ENCODE peak calls at places on chromosome 9, in four cellular contexts. E is HFFc6, D is mesothelial cell of epicardium, K is GM13977. H is an unnamed sample.
A peak's percentile ranks its signal among the peaks of the same experiment; 100 is the strongest.

GRCh38 chr9:96062854-96063253 is 187.4 kb downstream of the ERCC6L2 start:
- DNase-seq in K (no peak), E (no peak), D (no peak), H (no peak)

GRCh38 chr9:112080831-112081542 is 94.1 kb downstream of the SUSD1 start:
- DNase-seq in K (no peak), E (no peak), D (no peak), H (no peak)

GRCh38 chr9:106717686-106718085 is 145.3 kb upstream of the ZNF462 start:
- DNase-seq in D (no peak), K (no peak), E (no peak), H (no peak)

GRCh38 chr9:93582115-93582514 is 5.7 kb downstream of the PHF2 start:
- DNase-seq in D (peak; percentile 10), K (no peak), E (no peak), H (no peak)

GRCh38 chr9:122354536-122355199 is 16.2 kb upstream of the PTGS1 start:
- DNase-seq in D (no peak), K (no peak), E (no peak), H (no peak)

GRCh38 chr9:125240649-125240999 is 519 bp downstream of the HSPA5 start:
- DNase-seq in K (no peak), D (no peak), E (no peak), H (no peak)

GRCh38 chr9:91214086-91214485 is 147.6 kb downstream of the AUH start:
- DNase-seq in D (no peak), K (no peak), E (peak; percentile 16), H (no peak)

GRCh38 chr9:127179633-127180401 is 57.4 kb upstream of the ANGPTL2 start:
- DNase-seq in E (no peak), D (peak; percentile 30), K (no peak), H (no peak)

GRCh38 chr9:136787690-136788400 is 3.3 kb upstream of the TMEM141 start:
- DNase-seq in D (peak; percentile 73), K (peak; percentile 69), E (peak; percentile 37), H (peak; percentile 67)

GRCh38 chr9:69519470-69520240 is 152.5 kb downstream of the APBA1 start:
- DNase-seq in D (no peak), K (no peak), E (no peak), H (no peak)

GRCh38 chr9:127783111-127783621 is 2.7 kb upstream of the CDK9 start:
- DNase-seq in D (no peak), K (peak; percentile 66), E (no peak), H (peak; percentile 80)

GRCh38 chr9:116992870-116993269 is 305.8 kb downstream of the TRIM32 start:
- DNase-seq in K (no peak), E (no peak), D (no peak), H (no peak)

GRCh38 chr9:61668846-61669245 is 479.0 kb downstream of the SPATA31A7 start:
- DNase-seq in D (no peak), K (no peak), E (no peak), H (no peak)

GRCh38 chr9:114275246-114275994 is 47.5 kb upstream of the ORM1 start:
- DNase-seq in E (no peak), K (no peak), D (no peak), H (no peak)

GRCh38 chr9:22107646-22108045 is 98.5 kb upstream of the CDKN2B start:
- DNase-seq in E (no peak), D (no peak), K (no peak), H (no peak)

GRCh38 chr9:125996671-125997509 is 249.7 kb downstream of the PBX3 start:
- DNase-seq in K (no peak), E (no peak), D (no peak), H (no peak)

DNA sequence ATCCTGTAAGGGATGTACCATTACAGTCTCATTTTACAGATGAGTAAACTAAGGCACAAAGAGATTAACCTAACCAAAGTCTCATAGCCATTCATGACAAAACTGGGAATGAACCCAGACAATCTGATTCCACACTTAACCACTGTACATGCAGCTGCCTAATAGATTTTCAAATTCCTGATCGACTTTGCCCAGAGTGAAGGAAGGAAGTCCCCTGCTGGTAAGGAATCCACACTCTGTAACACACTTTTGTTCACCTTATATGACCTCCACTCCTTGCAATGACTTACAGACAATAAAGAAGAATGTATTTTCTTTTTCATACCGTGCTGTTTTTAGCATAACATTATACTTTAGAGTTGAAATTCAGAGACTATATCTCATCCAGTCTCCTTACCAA is 31.3 kb upstream of the PLPP6 start:
- DNase-seq in D (no peak), K (no peak), E (no peak), H (no peak)
- TF ChIP-seq CTCF in D (no peak), K (no peak), E (no peak), H (no peak)

DNA sequence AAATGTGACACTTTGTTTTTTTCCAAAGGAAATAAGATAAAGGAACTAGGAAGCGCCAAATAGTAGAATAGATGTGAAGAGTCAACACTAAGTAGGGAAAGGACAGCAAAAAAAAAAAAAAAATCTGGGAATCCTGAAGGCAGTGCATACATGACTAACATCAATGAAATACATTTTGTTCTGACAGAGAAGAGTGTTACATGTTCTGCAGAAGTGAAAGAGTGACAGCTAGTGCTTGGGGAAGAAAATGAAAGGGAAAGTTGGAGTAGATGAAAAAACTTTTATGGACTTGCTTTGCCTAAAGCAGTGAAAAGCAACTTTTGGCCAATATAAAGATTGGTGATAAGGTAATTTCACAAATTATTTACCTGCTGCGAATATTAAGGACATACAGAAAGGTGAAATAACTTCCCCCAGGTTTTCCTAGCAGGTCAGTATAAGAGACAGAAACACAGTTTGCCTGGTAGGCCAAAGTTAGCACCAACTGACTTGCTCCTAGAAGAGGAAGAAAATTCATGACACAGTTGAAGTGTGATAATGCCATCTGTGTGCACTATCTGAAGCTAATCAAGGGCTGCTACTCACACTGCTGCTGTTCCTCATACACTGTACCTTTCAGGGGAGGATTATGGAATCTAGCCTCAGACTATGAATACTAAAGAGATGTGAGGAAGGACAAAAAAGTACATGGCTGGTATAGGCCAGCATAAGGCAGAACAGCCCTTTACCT is 38.6 kb downstream of the RANBP6 start:
- DNase-seq in K (peak; percentile 19), D (no peak), E (no peak), H (no peak)
- TF ChIP-seq CTCF in K (peak; percentile 49), D (no peak), E (no peak), H (no peak)

GRCh38 chr9:81633952-81634421 is 55.4 kb downstream of the TLE1 start:
- DNase-seq in E (no peak), D (no peak), K (no peak), H (no peak)
- TF ChIP-seq CTCF in E (no peak), D (no peak), K (no peak), H (no peak)

GRCh38 chr9:72333758-72334157 is 31.2 kb downstream of the ZFAND5 start:
- DNase-seq in K (no peak), E (no peak), D (no peak), H (no peak)
- TF ChIP-seq CTCF in K (peak; percentile 35), E (peak; percentile 44), D (no peak), H (no peak)